ENCODE peak calls at places on chromosomes 4 and X, in four cellular contexts. T, O, Z and L are unnamed samples.

GRCh38 chr4:94732358-94732698 is 25.4 kb upstream of the BMPR1B start:
- DNase-seq in O (no peak), T (no peak), Z (no peak), L (no peak)

GRCh38 chr4:46937493-46937892 is 28.4 kb upstream of the COX7B2 start:
- DNase-seq in T (no peak), Z (no peak), O (no peak), L (no peak)

GRCh38 chrX:100289159-100289558 is 120.9 kb downstream of the PCDH19 start:
- DNase-seq in O (no peak), Z (no peak), T (no peak), L (no peak)

GRCh38 chrX:118221733-118222132 is 105.1 kb upstream of the KLHL13 start:
- DNase-seq in O (no peak), Z (no peak), T (no peak), L (no peak)

GRCh38 chrX:103477496-103477895 is 41.8 kb downstream of the RAB40A start:
- DNase-seq in Z (no peak), T (no peak), O (no peak), L (no peak)

GRCh38 chr4:47031011-47031678 is at the start of gene GABRB1:
- DNase-seq in T (peak), Z (no peak), O (no peak), L (no peak)

GRCh38 chrX:119206203-119206602 is 29.9 kb upstream of the PGRMC1 start:
- DNase-seq in O (no peak), T (no peak), Z (no peak), L (no peak)

GRCh38 chrX:7372843-7373525 is 225.0 kb upstream of the PUDP start:
- DNase-seq in T (no peak), O (no peak), Z (no peak), L (no peak)

GRCh38 chr4:168076989-168077725 is 15.2 kb upstream of the ANXA10 start:
- DNase-seq in O (peak), T (peak), Z (peak), L (peak)

GRCh38 chr4:1047976-1048780 is 36.8 kb downstream of the FGFRL1 start:
- DNase-seq in T (no peak), O (no peak), Z (no peak), L (no peak)

DNA sequence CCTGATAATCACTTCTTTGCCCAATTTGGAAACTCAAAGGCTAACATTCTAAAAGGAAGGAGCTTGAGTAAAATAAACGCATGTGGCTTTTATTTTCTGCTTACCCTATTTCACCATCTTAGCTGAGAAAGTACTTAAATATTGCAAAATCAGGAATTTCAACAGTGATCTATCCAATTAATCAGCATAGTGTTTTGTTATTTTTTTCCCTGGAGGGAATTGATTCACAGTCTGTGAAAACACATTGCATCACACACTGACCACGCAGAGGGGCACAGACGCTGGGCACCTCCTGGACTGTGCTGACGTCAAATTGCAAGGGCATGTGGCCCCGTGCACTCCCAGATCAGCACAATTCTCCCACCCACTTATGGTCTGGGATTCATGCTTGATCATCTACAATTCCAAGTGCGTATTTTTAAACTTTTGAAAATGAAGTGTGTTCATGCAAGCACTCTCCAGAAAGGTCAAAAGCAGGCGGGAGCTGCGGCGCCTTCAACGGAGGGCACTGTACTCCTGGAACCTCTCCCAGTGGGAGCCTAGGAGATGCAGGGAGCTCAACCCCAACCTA is 320.6 kb upstream of the PPARGC1A start:
- DNase-seq in Z (no peak), O (no peak), T (no peak), L (no peak)
- TF ChIP-seq SPI1 in Z (no peak), O (no peak), T (no peak), L (no peak)

DNA sequence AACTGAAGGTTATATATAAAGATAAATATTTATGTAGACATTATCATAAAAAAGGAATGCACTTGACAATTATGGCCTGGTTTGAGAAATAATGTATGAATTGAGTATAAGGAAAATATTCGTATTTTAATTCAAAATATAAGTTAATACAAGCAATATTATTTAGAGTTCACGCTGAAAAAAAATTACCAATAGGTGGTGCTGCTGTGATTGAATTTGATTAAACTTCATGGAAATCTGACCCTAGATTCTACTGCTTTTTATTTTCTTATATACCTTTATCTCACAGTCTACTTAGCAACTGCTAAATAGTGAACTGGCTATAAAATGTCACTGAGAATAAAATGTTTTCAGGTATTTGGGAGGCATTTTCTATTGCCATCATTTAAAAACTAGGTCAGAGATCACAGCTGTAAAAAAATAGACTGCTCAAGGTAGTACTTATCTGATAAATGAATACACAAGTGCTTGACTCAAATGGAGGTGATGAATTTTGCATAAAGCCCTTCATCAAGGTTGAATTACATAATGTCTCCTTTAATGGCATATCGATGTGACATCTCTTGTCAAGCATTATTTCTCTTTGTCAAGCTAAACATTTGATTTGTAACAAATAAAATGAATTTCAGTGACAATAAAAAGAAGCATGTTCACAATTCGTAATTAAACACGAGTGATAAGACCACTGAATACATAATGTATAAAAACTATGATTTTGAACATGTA is 1638.8 kb upstream of the PCDH7 start:
- DNase-seq in T (no peak), O (no peak), Z (no peak), L (no peak)
- TF ChIP-seq SPI1 in T (no peak), O (no peak), Z (no peak), L (no peak)

DNA sequence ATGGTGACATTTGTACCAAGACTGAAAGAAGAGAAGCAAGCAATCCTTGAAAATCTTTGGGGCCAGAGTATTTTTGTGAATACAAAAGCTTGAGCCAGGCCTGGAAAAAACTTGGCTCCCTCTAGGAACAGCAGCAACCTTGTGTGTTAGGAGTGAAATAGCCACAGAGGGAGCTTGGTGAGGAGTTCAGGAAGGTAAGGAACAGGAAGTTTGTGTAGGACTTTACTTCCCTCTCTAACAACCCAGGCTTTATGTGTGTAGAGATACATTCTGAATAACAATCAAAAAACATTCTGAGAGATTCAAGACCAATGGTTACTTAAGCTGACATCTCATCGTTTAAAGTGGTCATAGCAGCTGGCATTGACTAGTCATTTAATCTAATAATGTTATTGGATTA is 668.5 kb downstream of the PCDH18 start:
- DNase-seq in T (no peak), O (peak), Z (no peak), L (no peak)
- TF ChIP-seq SPI1 in T (no peak), O (no peak), Z (no peak), L (no peak)

GRCh38 chrX:154748712-154749339 is 2.1 kb downstream of the GAB3 start:
- DNase-seq in T (peak), Z (no peak), O (peak), L (no peak)
- TF ChIP-seq SPI1 in T (no peak), Z (no peak), O (no peak), L (no peak)

GRCh38 chrX:21373637-21374162 is 518 bp upstream of the CNKSR2 start:
- DNase-seq in Z (no peak), T (no peak), O (no peak), L (no peak)
- TF ChIP-seq SPI1 in Z (no peak), T (no peak), O (no peak), L (no peak)

GRCh38 chrX:13664026-13664425 is 11.1 kb downstream of the TCEANC start:
- DNase-seq in Z (no peak), T (no peak), O (no peak), L (no peak)

GRCh38 chrX:13658602-13659001 is 5.7 kb downstream of the TCEANC start:
- DNase-seq in O (peak), Z (no peak), T (peak), L (no peak)

GRCh38 chrX:13659057-13659456 is 6.1 kb downstream of the TCEANC start:
- DNase-seq in O (peak), T (no peak), Z (no peak), L (no peak)

GRCh38 chrX:13662537-13662841 is 9.5 kb downstream of the TCEANC start:
- DNase-seq in O (no peak), Z (no peak), T (no peak), L (no peak)

GRCh38 chrX:13661735-13662536 is 9.0 kb downstream of the TCEANC start:
- DNase-seq in Z (no peak), O (no peak), T (no peak), L (no peak)
- TF ChIP-seq SPI1 in Z (no peak), O (no peak), T (no peak), L (no peak)

DNA sequence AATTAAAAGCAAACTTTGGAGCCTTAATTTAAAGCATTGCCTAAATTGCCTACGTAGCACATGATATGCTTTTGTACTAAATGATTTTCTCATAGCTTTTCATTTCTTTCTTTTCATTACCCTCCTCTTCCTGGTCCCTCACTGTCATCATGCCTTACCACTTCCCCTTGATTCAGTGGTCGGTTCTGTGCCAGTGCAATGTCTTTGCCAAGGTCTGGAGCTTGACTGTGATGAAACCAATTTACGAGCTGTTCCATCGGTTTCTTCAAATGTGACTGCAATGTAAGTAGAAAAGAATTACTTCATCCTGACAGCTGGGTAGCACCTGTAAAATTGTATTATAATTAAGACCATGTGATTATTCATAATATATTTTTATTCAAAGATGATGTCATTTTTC is 72.5 kb downstream of the C4orf46 start:
- DNase-seq in O (peak), Z (no peak), T (no peak), L (no peak)
- TF ChIP-seq SPI1 in O (peak), Z (no peak), T (no peak), L (no peak)

GRCh38 chrX:17553451-17553850 is 178.5 kb downstream of the NHS start:
- DNase-seq in T (no peak), Z (no peak), O (no peak), L (no peak)
- TF ChIP-seq SPI1 in T (no peak), Z (no peak), O (no peak), L (no peak)